ENCODE peak calls at places on chromosomes 4 and X, in ten cellular contexts. B is MCF 10A; F is GM12865; A is NCI-H1092 treated with DMSO at 0.1 percent for 48 hours; C is AG08396; P is activated naive CD4-positive, alpha-beta T cell treated with Interleukin-2 at 50 U/mL for 16 hours; M is M059J; Y is AG04450; N is HT-29; H is stimulated activated naive CD4-positive, alpha-beta T cell. U is an unnamed sample.

GRCh38 chrX:17637235-17637634 is 100.1 kb upstream of the SCML1 start:
- DNase-seq in N (no peak), P (no peak), C (no peak), A (no peak), F (no peak), H (no peak), M (no peak), Y (no peak), B (no peak), U (no peak)

GRCh38 chrX:25523574-25523973 is 507.8 kb upstream of the ARX start:
- DNase-seq in C (no peak), A (peak; percentile 46), P (no peak), Y (no peak), F (peak; percentile 13), M (no peak), N (peak; percentile 43), H (no peak), B (peak; percentile 51), U (peak; percentile 58)

GRCh38 chrX:81082649-81083048 is 119.1 kb downstream of the HMGN5 start:
- DNase-seq in F (no peak), H (no peak), M (no peak), P (no peak), Y (no peak), C (no peak), A (no peak), N (no peak), B (no peak), U (no peak)

GRCh38 chr4:99887837-99888236 is 6.4 kb downstream of the LAMTOR3 start:
- DNase-seq in M (no peak), H (no peak), N (no peak), A (no peak), Y (no peak), P (no peak), F (no peak), B (no peak), C (peak; percentile 20), U (peak; percentile 11)

GRCh38 chr4:4329496-4329895 is 39.4 kb downstream of the ZBTB49 start:
- DNase-seq in Y (no peak), N (no peak), B (no peak), M (no peak), P (no peak), A (no peak), C (no peak), H (no peak), F (no peak), U (no peak)

GRCh38 chr4:185221912-185222311 is 12.5 kb downstream of the SNX25 start:
- DNase-seq in H (no peak), P (no peak), Y (no peak), C (no peak), F (no peak), A (no peak), N (no peak), B (no peak), M (no peak), U (no peak)

GRCh38 chrX:40733691-40734090 is 1.7 kb downstream of the MED14 start:
- DNase-seq in C (no peak), B (no peak), Y (no peak), H (no peak), N (no peak), A (no peak), M (no peak), P (no peak), F (no peak), U (no peak)

GRCh38 chr4:183823394-183823793 is 81.7 kb upstream of the STOX2 start:
- DNase-seq in H (no peak), F (no peak), N (no peak), A (no peak), P (no peak), C (peak; percentile 43), M (peak; percentile 75), Y (no peak), B (peak; percentile 81), U (no peak)